ENCODE peak calls at places on chromosomes 1 and 21, in eight cellular contexts. One of them, this sample, is unnamed.

GRCh38 chr1:232596666-232597303 is 33.1 kb downstream of the SIPA1L2 start:
- DNase-seq in WTC11: no peak
- DNase-seq in endothelial cell: no peak
- DNase-seq in right atrium auricular region: no peak
- DNase-seq in fibroblast of lung: no peak
- DNase-seq in GM20000: no peak
- DNase-seq in astrocyte of the cerebellum: no peak
- DNase-seq in natural killer cell: no peak
- DNase-seq in this sample: no peak

GRCh38 chr1:19934336-19934735 is 10.9 kb upstream of the PLA2G2E start:
- DNase-seq in WTC11: no peak
- DNase-seq in endothelial cell: no peak
- DNase-seq in right atrium auricular region: no peak
- DNase-seq in fibroblast of lung: no peak
- DNase-seq in GM20000: no peak
- DNase-seq in astrocyte of the cerebellum: no peak
- DNase-seq in natural killer cell: no peak
- DNase-seq in this sample: no peak

GRCh38 chr1:3364983-3365382 is 89.5 kb upstream of the ARHGEF16 start:
- DNase-seq in WTC11: no peak
- DNase-seq in endothelial cell: no peak
- DNase-seq in right atrium auricular region: no peak
- DNase-seq in fibroblast of lung: no peak
- DNase-seq in GM20000: no peak
- DNase-seq in astrocyte of the cerebellum: no peak
- DNase-seq in natural killer cell: no peak
- DNase-seq in this sample: no peak

GRCh38 chr21:45579383-45580180 is 37.3 kb upstream of the SLC19A1 start:
- DNase-seq in WTC11: peak; percentile 2
- DNase-seq in endothelial cell: no peak
- DNase-seq in right atrium auricular region: no peak
- DNase-seq in fibroblast of lung: no peak
- DNase-seq in GM20000: no peak
- DNase-seq in astrocyte of the cerebellum: no peak
- DNase-seq in natural killer cell: peak; percentile 9
- DNase-seq in this sample: no peak

GRCh38 chr21:32378956-32379355 is 13.9 kb downstream of the URB1 start:
- DNase-seq in WTC11: no peak
- DNase-seq in endothelial cell: no peak
- DNase-seq in right atrium auricular region: no peak
- DNase-seq in fibroblast of lung: peak; percentile 12
- DNase-seq in GM20000: no peak
- DNase-seq in astrocyte of the cerebellum: no peak
- DNase-seq in natural killer cell: no peak
- DNase-seq in this sample: no peak

GRCh38 chr1:7422561-7422960 is 348.5 kb upstream of the VAMP3 start:
- DNase-seq in WTC11: peak; percentile 1
- DNase-seq in endothelial cell: no peak
- DNase-seq in right atrium auricular region: no peak
- DNase-seq in fibroblast of lung: no peak
- DNase-seq in GM20000: no peak
- DNase-seq in astrocyte of the cerebellum: no peak
- DNase-seq in natural killer cell: no peak
- DNase-seq in this sample: no peak

GRCh38 chr1:227786673-227787512 is 28.6 kb upstream of the PRSS38 start:
- DNase-seq in WTC11: no peak
- DNase-seq in endothelial cell: no peak
- DNase-seq in right atrium auricular region: peak; percentile 59
- DNase-seq in fibroblast of lung: no peak
- DNase-seq in GM20000: peak; percentile 43
- DNase-seq in astrocyte of the cerebellum: no peak
- DNase-seq in natural killer cell: no peak
- DNase-seq in this sample: no peak

GRCh38 chr1:173212952-173213491 is 5.9 kb upstream of the TNFSF4 start:
- DNase-seq in WTC11: no peak
- DNase-seq in endothelial cell: no peak
- DNase-seq in right atrium auricular region: no peak
- DNase-seq in fibroblast of lung: no peak
- DNase-seq in GM20000: peak; percentile 48
- DNase-seq in astrocyte of the cerebellum: no peak
- DNase-seq in natural killer cell: no peak
- DNase-seq in this sample: no peak

GRCh38 chr1:1153874-1154273 is 19.8 kb upstream of the TTLL10 start:
- DNase-seq in WTC11: no peak
- DNase-seq in endothelial cell: no peak
- DNase-seq in right atrium auricular region: no peak
- DNase-seq in fibroblast of lung: peak; percentile 56
- DNase-seq in GM20000: no peak
- DNase-seq in astrocyte of the cerebellum: no peak
- DNase-seq in natural killer cell: no peak
- DNase-seq in this sample: no peak

GRCh38 chr1:109089242-109090015 is 1.1 kb upstream of the TMEM167B start:
- DNase-seq in WTC11: no peak
- DNase-seq in endothelial cell: peak; percentile 72
- DNase-seq in right atrium auricular region: no peak
- DNase-seq in fibroblast of lung: peak; percentile 83
- DNase-seq in GM20000: peak; percentile 55
- DNase-seq in astrocyte of the cerebellum: no peak
- DNase-seq in natural killer cell: peak; percentile 27
- DNase-seq in this sample: no peak

GRCh38 chr1:181083842-181084605 is 4.5 kb upstream of the IER5 start:
- DNase-seq in WTC11: peak; percentile 50
- DNase-seq in endothelial cell: no peak
- DNase-seq in right atrium auricular region: no peak
- DNase-seq in fibroblast of lung: peak; percentile 68
- DNase-seq in GM20000: peak; percentile 76
- DNase-seq in astrocyte of the cerebellum: no peak
- DNase-seq in natural killer cell: no peak
- DNase-seq in this sample: no peak

GRCh38 chr1:10816743-10817369 is 20.4 kb upstream of the CASZ1 start:
- DNase-seq in WTC11: no peak
- DNase-seq in endothelial cell: no peak
- DNase-seq in right atrium auricular region: no peak
- DNase-seq in fibroblast of lung: no peak
- DNase-seq in GM20000: no peak
- DNase-seq in astrocyte of the cerebellum: no peak
- DNase-seq in natural killer cell: no peak
- DNase-seq in this sample: no peak

GRCh38 chr1:81729239-81729638 is 71.5 kb upstream of the ADGRL2 start:
- DNase-seq in WTC11: no peak
- DNase-seq in endothelial cell: no peak
- DNase-seq in right atrium auricular region: no peak
- DNase-seq in fibroblast of lung: no peak
- DNase-seq in GM20000: no peak
- DNase-seq in astrocyte of the cerebellum: no peak
- DNase-seq in natural killer cell: no peak
- DNase-seq in this sample: no peak

GRCh38 chr1:153431928-153432327 is 15.6 kb downstream of the S100A7A start:
- DNase-seq in WTC11: no peak
- DNase-seq in endothelial cell: no peak
- DNase-seq in right atrium auricular region: peak; percentile 21
- DNase-seq in fibroblast of lung: no peak
- DNase-seq in GM20000: no peak
- DNase-seq in astrocyte of the cerebellum: no peak
- DNase-seq in natural killer cell: no peak
- DNase-seq in this sample: no peak

GRCh38 chr1:192158181-192158580 is at the start of gene RGS18:
- DNase-seq in WTC11: no peak
- DNase-seq in endothelial cell: no peak
- DNase-seq in right atrium auricular region: no peak
- DNase-seq in fibroblast of lung: peak; percentile 81
- DNase-seq in GM20000: peak; percentile 5
- DNase-seq in astrocyte of the cerebellum: no peak
- DNase-seq in natural killer cell: no peak
- DNase-seq in this sample: no peak

GRCh38 chr1:112626887-112627286 is 7.3 kb downstream of the CAPZA1 start:
- DNase-seq in WTC11: no peak
- DNase-seq in endothelial cell: no peak
- DNase-seq in right atrium auricular region: no peak
- DNase-seq in fibroblast of lung: no peak
- DNase-seq in GM20000: no peak
- DNase-seq in astrocyte of the cerebellum: no peak
- DNase-seq in natural killer cell: no peak
- DNase-seq in this sample: no peak

GRCh38 chr1:112628516-112628915 is 8.9 kb downstream of the CAPZA1 start:
- DNase-seq in WTC11: no peak
- DNase-seq in endothelial cell: no peak
- DNase-seq in right atrium auricular region: no peak
- DNase-seq in fibroblast of lung: no peak
- DNase-seq in GM20000: no peak
- DNase-seq in astrocyte of the cerebellum: no peak
- DNase-seq in natural killer cell: no peak
- DNase-seq in this sample: no peak

GRCh38 chr1:112626193-112626592 is 6.6 kb downstream of the CAPZA1 start:
- DNase-seq in WTC11: no peak
- DNase-seq in endothelial cell: no peak
- DNase-seq in right atrium auricular region: no peak
- DNase-seq in fibroblast of lung: no peak
- DNase-seq in GM20000: no peak
- DNase-seq in astrocyte of the cerebellum: no peak
- DNase-seq in natural killer cell: no peak
- DNase-seq in this sample: no peak

GRCh38 chr1:112625696-112626095 is 6.1 kb downstream of the CAPZA1 start:
- DNase-seq in WTC11: no peak
- DNase-seq in endothelial cell: no peak
- DNase-seq in right atrium auricular region: no peak
- DNase-seq in fibroblast of lung: no peak
- DNase-seq in GM20000: no peak
- DNase-seq in astrocyte of the cerebellum: no peak
- DNase-seq in natural killer cell: no peak
- DNase-seq in this sample: no peak

GRCh38 chr1:112629256-112629655 is 9.6 kb downstream of the CAPZA1 start:
- DNase-seq in WTC11: no peak
- DNase-seq in endothelial cell: no peak
- DNase-seq in right atrium auricular region: no peak
- DNase-seq in fibroblast of lung: no peak
- DNase-seq in GM20000: no peak
- DNase-seq in astrocyte of the cerebellum: no peak
- DNase-seq in natural killer cell: no peak
- DNase-seq in this sample: no peak
- TF ChIP-seq CTCF in WTC11: no peak
- TF ChIP-seq CTCF in endothelial cell: no peak
- TF ChIP-seq CTCF in right atrium auricular region: no peak
- TF ChIP-seq CTCF in fibroblast of lung: no peak
- TF ChIP-seq CTCF in GM20000: no peak
- TF ChIP-seq CTCF in astrocyte of the cerebellum: no peak
- TF ChIP-seq CTCF in natural killer cell: no peak
- TF ChIP-seq CTCF in this sample: no peak

GRCh38 chr1:48052923-48053291 is 55.7 kb upstream of the TRABD2B start:
- DNase-seq in WTC11: no peak
- DNase-seq in endothelial cell: no peak
- DNase-seq in right atrium auricular region: no peak
- DNase-seq in fibroblast of lung: no peak
- DNase-seq in GM20000: no peak
- DNase-seq in astrocyte of the cerebellum: no peak
- DNase-seq in natural killer cell: no peak
- DNase-seq in this sample: no peak
- TF ChIP-seq CTCF in WTC11: no peak
- TF ChIP-seq CTCF in endothelial cell: no peak
- TF ChIP-seq CTCF in right atrium auricular region: no peak
- TF ChIP-seq CTCF in fibroblast of lung: no peak
- TF ChIP-seq CTCF in GM20000: no peak
- TF ChIP-seq CTCF in astrocyte of the cerebellum: no peak
- TF ChIP-seq CTCF in natural killer cell: no peak
- TF ChIP-seq CTCF in this sample: no peak

GRCh38 chr1:68010094-68010493 is 40.3 kb downstream of the DIRAS3 start:
- DNase-seq in WTC11: no peak
- DNase-seq in endothelial cell: no peak
- DNase-seq in right atrium auricular region: no peak
- DNase-seq in fibroblast of lung: peak; percentile 70
- DNase-seq in GM20000: no peak
- DNase-seq in astrocyte of the cerebellum: no peak
- DNase-seq in natural killer cell: no peak
- DNase-seq in this sample: no peak
- TF ChIP-seq CTCF in WTC11: no peak
- TF ChIP-seq CTCF in endothelial cell: no peak
- TF ChIP-seq CTCF in right atrium auricular region: peak; percentile 51
- TF ChIP-seq CTCF in fibroblast of lung: peak; percentile 53
- TF ChIP-seq CTCF in GM20000: no peak
- TF ChIP-seq CTCF in astrocyte of the cerebellum: peak; percentile 38
- TF ChIP-seq CTCF in natural killer cell: no peak
- TF ChIP-seq CTCF in this sample: peak; percentile 52

GRCh38 chr1:18302788-18303413 is 177.8 kb upstream of the KLHDC7A start:
- DNase-seq in WTC11: peak; percentile 77
- DNase-seq in endothelial cell: peak; percentile 40
- DNase-seq in right atrium auricular region: no peak
- DNase-seq in fibroblast of lung: no peak
- DNase-seq in GM20000: peak; percentile 23
- DNase-seq in astrocyte of the cerebellum: no peak
- DNase-seq in natural killer cell: no peak
- DNase-seq in this sample: no peak

GRCh38 chr1:18300376-18300775 is 180.4 kb upstream of the KLHDC7A start:
- DNase-seq in WTC11: no peak
- DNase-seq in endothelial cell: no peak
- DNase-seq in right atrium auricular region: no peak
- DNase-seq in fibroblast of lung: no peak
- DNase-seq in GM20000: no peak
- DNase-seq in astrocyte of the cerebellum: no peak
- DNase-seq in natural killer cell: no peak
- DNase-seq in this sample: no peak

GRCh38 chr1:18297896-18298648 is 182.7 kb upstream of the KLHDC7A start:
- DNase-seq in WTC11: peak; percentile 79
- DNase-seq in endothelial cell: no peak
- DNase-seq in right atrium auricular region: no peak
- DNase-seq in fibroblast of lung: no peak
- DNase-seq in GM20000: no peak
- DNase-seq in astrocyte of the cerebellum: no peak
- DNase-seq in natural killer cell: no peak
- DNase-seq in this sample: no peak

GRCh38 chr1:18304151-18304869 is 176.4 kb upstream of the KLHDC7A start:
- DNase-seq in WTC11: no peak
- DNase-seq in endothelial cell: no peak
- DNase-seq in right atrium auricular region: no peak
- DNase-seq in fibroblast of lung: no peak
- DNase-seq in GM20000: no peak
- DNase-seq in astrocyte of the cerebellum: no peak
- DNase-seq in natural killer cell: no peak
- DNase-seq in this sample: no peak

DNA sequence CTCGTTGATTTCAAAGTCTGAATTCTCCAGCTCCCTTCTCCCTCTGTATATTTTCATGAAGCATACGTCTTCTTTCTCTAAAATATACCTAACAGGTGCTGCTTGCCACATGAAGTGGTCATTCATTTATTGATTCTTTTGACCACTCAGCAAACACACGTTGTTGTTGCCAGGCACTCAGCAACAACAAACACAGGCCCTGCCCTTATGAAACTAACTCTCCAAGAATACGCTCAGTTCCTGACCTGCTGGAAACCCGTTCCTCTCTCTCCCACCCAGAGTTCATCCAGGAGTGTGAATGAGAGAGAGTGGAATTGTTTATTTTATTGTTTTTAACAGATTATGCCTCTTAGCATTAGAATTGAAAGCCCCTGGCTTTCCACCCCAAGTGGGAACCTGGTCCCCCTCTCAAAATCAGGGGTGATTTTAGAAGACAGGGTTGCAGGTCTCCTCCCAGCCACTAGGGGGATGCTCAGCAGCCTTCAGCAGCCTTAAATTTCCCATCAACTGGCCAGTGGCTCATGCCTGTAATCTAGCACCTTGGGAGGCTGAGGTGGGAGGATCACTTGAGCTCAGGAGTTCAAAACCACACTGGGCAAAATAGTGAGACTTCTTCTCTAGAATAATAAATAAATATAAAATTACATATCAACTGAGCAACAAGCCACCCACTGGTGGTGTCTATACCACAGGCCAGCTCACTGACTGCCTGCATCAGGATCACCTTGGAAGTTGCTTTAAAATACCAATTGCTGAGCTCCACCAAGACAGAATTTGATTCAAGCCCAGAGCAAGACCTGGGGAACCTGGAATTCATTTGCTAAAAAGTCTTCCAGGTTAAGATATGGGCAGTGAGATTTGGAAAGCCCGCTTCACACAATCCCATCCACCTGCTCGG is 181.0 kb upstream of the KLHDC7A start:
- DNase-seq in WTC11: peak; percentile 52
- DNase-seq in endothelial cell: peak; percentile 30
- DNase-seq in right atrium auricular region: no peak
- DNase-seq in fibroblast of lung: no peak
- DNase-seq in GM20000: peak; percentile 61
- DNase-seq in astrocyte of the cerebellum: no peak
- DNase-seq in natural killer cell: no peak
- DNase-seq in this sample: no peak
- TF ChIP-seq CTCF in WTC11: peak; percentile 92
- TF ChIP-seq CTCF in endothelial cell: peak; percentile 86
- TF ChIP-seq CTCF in right atrium auricular region: peak; percentile 69
- TF ChIP-seq CTCF in fibroblast of lung: peak; percentile 31
- TF ChIP-seq CTCF in GM20000: peak; percentile 65
- TF ChIP-seq CTCF in astrocyte of the cerebellum: peak; percentile 60
- TF ChIP-seq CTCF in natural killer cell: peak; percentile 66
- TF ChIP-seq CTCF in this sample: peak; percentile 50